ENCODE peak calls at places on chromosomes 7 and 10, in six cellular contexts. One of them, this sample, is unnamed.

GRCh38 chr7:124171068-124171467 is 138.2 kb upstream of the TMEM229A start:
- DNase-seq in lower lobe of right lung: no peak
- DNase-seq in CD4-positive, alpha-beta memory T cell: no peak
- DNase-seq in GM23248: no peak
- DNase-seq in AG04450: peak; percentile 37
- DNase-seq in cardiac muscle cell: peak; percentile 14
- DNase-seq in this sample: no peak

GRCh38 chr10:52314822-52315552 is 906 bp downstream of the DKK1 start:
- DNase-seq in lower lobe of right lung: no peak
- DNase-seq in CD4-positive, alpha-beta memory T cell: no peak
- DNase-seq in GM23248: peak; percentile 81
- DNase-seq in AG04450: no peak
- DNase-seq in cardiac muscle cell: peak; percentile 48
- DNase-seq in this sample: peak; percentile 32

GRCh38 chr10:31888442-31888841 is 40.2 kb downstream of the ARHGAP12 start:
- DNase-seq in lower lobe of right lung: no peak
- DNase-seq in CD4-positive, alpha-beta memory T cell: no peak
- DNase-seq in GM23248: no peak
- DNase-seq in AG04450: no peak
- DNase-seq in cardiac muscle cell: no peak
- DNase-seq in this sample: no peak

GRCh38 chr10:60387531-60387930 is 2.1 kb downstream of the ANK3 start:
- DNase-seq in lower lobe of right lung: no peak
- DNase-seq in CD4-positive, alpha-beta memory T cell: no peak
- DNase-seq in GM23248: no peak
- DNase-seq in AG04450: no peak
- DNase-seq in cardiac muscle cell: no peak
- DNase-seq in this sample: no peak

GRCh38 chr7:41996381-41997035 is 240.5 kb downstream of the GLI3 start:
- DNase-seq in lower lobe of right lung: no peak
- DNase-seq in CD4-positive, alpha-beta memory T cell: no peak
- DNase-seq in GM23248: peak; percentile 60
- DNase-seq in AG04450: peak; percentile 44
- DNase-seq in cardiac muscle cell: peak; percentile 68
- DNase-seq in this sample: no peak

GRCh38 chr7:6652446-6653011 is 15.4 kb downstream of the ZNF316 start:
- DNase-seq in lower lobe of right lung: no peak
- DNase-seq in CD4-positive, alpha-beta memory T cell: no peak
- DNase-seq in GM23248: no peak
- DNase-seq in AG04450: no peak
- DNase-seq in cardiac muscle cell: no peak
- DNase-seq in this sample: peak; percentile 73

GRCh38 chr10:116665541-116666125 is 44.9 kb downstream of the PNLIPRP2 start:
- DNase-seq in lower lobe of right lung: no peak
- DNase-seq in CD4-positive, alpha-beta memory T cell: no peak
- DNase-seq in GM23248: peak; percentile 59
- DNase-seq in AG04450: no peak
- DNase-seq in cardiac muscle cell: peak; percentile 64
- DNase-seq in this sample: no peak

GRCh38 chr10:69804775-69805174 is 3.1 kb downstream of the COL13A1 start:
- DNase-seq in lower lobe of right lung: no peak
- DNase-seq in CD4-positive, alpha-beta memory T cell: no peak
- DNase-seq in GM23248: no peak
- DNase-seq in AG04450: no peak
- DNase-seq in cardiac muscle cell: no peak
- DNase-seq in this sample: no peak

GRCh38 chr10:99777918-99778716 is 4.3 kb upstream of the ABCC2 start:
- DNase-seq in lower lobe of right lung: no peak
- DNase-seq in CD4-positive, alpha-beta memory T cell: no peak
- DNase-seq in GM23248: no peak
- DNase-seq in AG04450: no peak
- DNase-seq in cardiac muscle cell: no peak
- DNase-seq in this sample: no peak

GRCh38 chr7:25882151-25882773 is 269.7 kb upstream of the NFE2L3 start:
- DNase-seq in lower lobe of right lung: no peak
- DNase-seq in CD4-positive, alpha-beta memory T cell: no peak
- DNase-seq in GM23248: no peak
- DNase-seq in AG04450: no peak
- DNase-seq in cardiac muscle cell: no peak
- DNase-seq in this sample: no peak
- H3K27me3 ChIP-seq in lower lobe of right lung: peaks cover 40% of the 10 kb centered on the region
- H3K27me3 ChIP-seq in CD4-positive, alpha-beta memory T cell: no peaks in the 10 kb centered on the region
- H3K27me3 ChIP-seq in GM23248: peaks cover 53% of the 10 kb centered on the region
- H3K27me3 ChIP-seq in AG04450: peaks cover 30% of the 10 kb centered on the region
- H3K27me3 ChIP-seq in cardiac muscle cell: no peaks in the 10 kb centered on the region
- H3K27me3 ChIP-seq in this sample: peaks cover 89% of the 10 kb centered on the region

DNA sequence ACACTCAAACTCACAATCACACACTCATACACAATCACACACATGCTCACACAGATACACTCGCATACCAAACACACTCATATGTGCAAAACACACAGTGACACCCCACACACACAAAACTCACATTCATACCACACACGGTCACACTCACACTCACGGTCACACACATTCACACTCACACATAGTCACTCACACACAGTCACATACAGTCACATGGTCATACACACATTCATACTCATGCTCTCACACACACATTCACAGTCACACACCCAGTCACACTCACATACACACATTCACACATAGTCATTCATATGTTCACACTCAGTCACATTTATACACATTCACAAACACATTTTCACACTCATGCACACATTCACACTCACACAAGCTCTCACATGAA is 296.0 kb upstream of the RNF32 start:
- DNase-seq in lower lobe of right lung: no peak
- DNase-seq in CD4-positive, alpha-beta memory T cell: no peak
- DNase-seq in GM23248: no peak
- DNase-seq in AG04450: no peak
- DNase-seq in cardiac muscle cell: no peak
- DNase-seq in this sample: no peak
- H3K27me3 ChIP-seq in lower lobe of right lung: no peaks in the 10 kb centered on the region
- H3K27me3 ChIP-seq in CD4-positive, alpha-beta memory T cell: no peaks in the 10 kb centered on the region
- H3K27me3 ChIP-seq in GM23248: no peaks in the 10 kb centered on the region
- H3K27me3 ChIP-seq in AG04450: no peaks in the 10 kb centered on the region
- H3K27me3 ChIP-seq in cardiac muscle cell: no peaks in the 10 kb centered on the region
- H3K27me3 ChIP-seq in this sample: no peaks in the 10 kb centered on the region

DNA sequence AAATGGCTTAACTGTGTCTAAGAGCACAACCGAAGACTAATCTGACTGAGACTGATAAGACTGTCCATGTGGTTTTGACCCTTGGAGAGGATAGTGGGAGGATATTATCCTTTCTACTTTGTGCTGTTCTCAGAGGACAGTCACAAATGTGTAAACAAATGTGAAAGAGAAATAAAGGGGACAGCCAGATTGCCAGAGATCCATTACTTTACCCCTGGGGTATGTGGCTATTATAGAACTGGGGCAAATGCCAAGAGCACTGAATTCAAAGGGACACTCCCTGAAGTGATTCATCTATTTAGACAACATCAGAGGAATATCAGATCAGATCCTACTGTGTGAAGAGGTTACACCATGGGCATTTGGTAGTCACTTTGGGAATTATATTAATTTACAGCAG is 154.7 kb downstream of the RNLS start:
- DNase-seq in lower lobe of right lung: no peak
- DNase-seq in CD4-positive, alpha-beta memory T cell: no peak
- DNase-seq in GM23248: peak; percentile 67
- DNase-seq in AG04450: no peak
- DNase-seq in cardiac muscle cell: peak; percentile 22
- DNase-seq in this sample: no peak
- H3K27me3 ChIP-seq in lower lobe of right lung: no peaks in the 10 kb centered on the region
- H3K27me3 ChIP-seq in CD4-positive, alpha-beta memory T cell: no peaks in the 10 kb centered on the region
- H3K27me3 ChIP-seq in GM23248: no peaks in the 10 kb centered on the region
- H3K27me3 ChIP-seq in AG04450: no peaks in the 10 kb centered on the region
- H3K27me3 ChIP-seq in cardiac muscle cell: peaks cover 5% of the 10 kb centered on the region
- H3K27me3 ChIP-seq in this sample: no peaks in the 10 kb centered on the region

DNA sequence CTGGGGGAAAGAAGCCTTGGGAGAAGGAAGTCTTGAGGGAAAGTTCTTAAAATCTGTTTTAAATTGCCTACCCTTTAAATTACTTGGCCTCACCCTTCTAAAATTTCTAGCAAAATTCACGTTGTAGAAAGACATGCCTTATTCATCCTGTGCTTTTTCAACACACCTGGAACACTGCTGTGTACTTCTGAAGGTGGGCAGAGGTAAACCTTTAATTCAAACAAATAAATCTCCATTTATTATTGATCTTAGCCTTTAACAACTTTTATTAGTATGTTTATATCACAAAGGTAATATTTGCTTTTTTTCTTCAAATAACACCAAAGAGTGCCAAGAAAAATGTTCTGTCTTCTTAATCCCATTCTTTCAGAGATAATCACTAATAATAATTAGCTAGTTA is 30.7 kb downstream of the DNAJB9 start:
- DNase-seq in lower lobe of right lung: no peak
- DNase-seq in CD4-positive, alpha-beta memory T cell: no peak
- DNase-seq in GM23248: no peak
- DNase-seq in AG04450: no peak
- DNase-seq in cardiac muscle cell: no peak
- DNase-seq in this sample: no peak
- H3K27me3 ChIP-seq in lower lobe of right lung: no peaks in the 10 kb centered on the region
- H3K27me3 ChIP-seq in CD4-positive, alpha-beta memory T cell: no peaks in the 10 kb centered on the region
- H3K27me3 ChIP-seq in GM23248: peaks cover 16% of the 10 kb centered on the region
- H3K27me3 ChIP-seq in AG04450: peaks cover 7% of the 10 kb centered on the region
- H3K27me3 ChIP-seq in cardiac muscle cell: no peaks in the 10 kb centered on the region
- H3K27me3 ChIP-seq in this sample: no peaks in the 10 kb centered on the region

GRCh38 chr7:27170936-27171635 is 3.0 kb downstream of the HOXA10 start:
- DNase-seq in lower lobe of right lung: no peak
- DNase-seq in CD4-positive, alpha-beta memory T cell: no peak
- DNase-seq in GM23248: peak; percentile 71
- DNase-seq in AG04450: no peak
- DNase-seq in cardiac muscle cell: no peak
- DNase-seq in this sample: peak; percentile 15

GRCh38 chr7:27170494-27170811 is 3.7 kb downstream of the HOXA10 start:
- DNase-seq in lower lobe of right lung: no peak
- DNase-seq in CD4-positive, alpha-beta memory T cell: no peak
- DNase-seq in GM23248: no peak
- DNase-seq in AG04450: no peak
- DNase-seq in cardiac muscle cell: no peak
- DNase-seq in this sample: no peak

GRCh38 chr7:27168265-27168947 is 3.1 kb upstream of the HOXA9 start:
- DNase-seq in lower lobe of right lung: peak; percentile 42
- DNase-seq in CD4-positive, alpha-beta memory T cell: no peak
- DNase-seq in GM23248: peak; percentile 79
- DNase-seq in AG04450: no peak
- DNase-seq in cardiac muscle cell: no peak
- DNase-seq in this sample: peak; percentile 76

GRCh38 chr7:27171636-27172387 is 2.3 kb downstream of the HOXA10 start:
- DNase-seq in lower lobe of right lung: no peak
- DNase-seq in CD4-positive, alpha-beta memory T cell: no peak
- DNase-seq in GM23248: peak; percentile 71
- DNase-seq in AG04450: no peak
- DNase-seq in cardiac muscle cell: no peak
- DNase-seq in this sample: no peak

GRCh38 chr7:27169658-27170493 is 4.2 kb downstream of the HOXA10 start:
- DNase-seq in lower lobe of right lung: peak; percentile 39
- DNase-seq in CD4-positive, alpha-beta memory T cell: no peak
- DNase-seq in GM23248: peak; percentile 79
- DNase-seq in AG04450: no peak
- DNase-seq in cardiac muscle cell: no peak
- DNase-seq in this sample: peak; percentile 28
- H3K27me3 ChIP-seq in lower lobe of right lung: peaks cover 100% of the 10 kb centered on the region
- H3K27me3 ChIP-seq in CD4-positive, alpha-beta memory T cell: peaks cover 92% of the 10 kb centered on the region
- H3K27me3 ChIP-seq in GM23248: no peaks in the 10 kb centered on the region
- H3K27me3 ChIP-seq in AG04450: peaks cover 91% of the 10 kb centered on the region
- H3K27me3 ChIP-seq in cardiac muscle cell: peaks cover 100% of the 10 kb centered on the region
- H3K27me3 ChIP-seq in this sample: peaks cover 100% of the 10 kb centered on the region

DNA sequence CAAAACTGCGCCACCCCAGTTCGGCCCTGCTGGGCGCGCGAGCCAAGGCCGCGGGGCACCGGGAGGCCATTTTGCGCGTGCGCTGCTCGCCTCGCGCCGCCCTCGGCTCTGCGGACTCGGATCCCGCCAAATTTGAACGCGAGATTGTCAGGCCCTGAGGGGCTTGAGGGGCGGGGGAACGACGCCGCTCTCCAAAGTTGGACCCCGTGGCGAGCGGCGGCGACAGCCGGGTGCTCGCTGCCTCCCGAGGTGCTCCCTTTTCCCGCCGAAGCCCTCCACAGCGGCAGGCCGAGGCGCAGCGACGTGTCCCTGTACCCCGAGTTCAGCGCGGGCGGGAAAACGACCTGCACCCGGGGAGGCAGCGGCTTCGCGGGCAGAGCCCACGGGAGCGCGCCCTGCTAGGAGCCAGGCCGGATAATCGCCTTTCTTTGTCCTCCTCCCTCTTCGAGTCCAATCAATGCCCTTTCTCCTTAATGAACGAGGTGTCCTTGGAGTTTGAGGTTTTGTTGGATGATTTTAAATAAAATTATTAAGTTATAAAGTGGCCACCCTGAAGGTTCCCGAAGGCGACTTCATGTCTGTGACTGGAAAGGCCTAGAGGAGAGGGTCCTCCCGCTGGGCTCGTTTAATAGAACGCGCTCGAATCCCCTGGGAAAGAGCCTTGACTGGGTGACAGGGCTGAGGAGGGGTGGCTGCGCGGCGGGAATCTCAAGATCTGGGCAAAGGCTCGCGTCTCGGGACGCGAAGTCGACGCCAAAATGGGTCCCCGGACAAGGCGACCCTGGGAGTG is 10.7 kb upstream of the SPAG6 start:
- DNase-seq in lower lobe of right lung: no peak
- DNase-seq in CD4-positive, alpha-beta memory T cell: no peak
- DNase-seq in GM23248: no peak
- DNase-seq in AG04450: no peak
- DNase-seq in cardiac muscle cell: peak; percentile 43
- DNase-seq in this sample: peak; percentile 73
- H3K27me3 ChIP-seq in lower lobe of right lung: peaks cover 64% of the 10 kb centered on the region
- H3K27me3 ChIP-seq in CD4-positive, alpha-beta memory T cell: peaks cover 39% of the 10 kb centered on the region
- H3K27me3 ChIP-seq in GM23248: peaks cover 48% of the 10 kb centered on the region
- H3K27me3 ChIP-seq in AG04450: peaks cover 57% of the 10 kb centered on the region
- H3K27me3 ChIP-seq in cardiac muscle cell: peaks cover 99% of the 10 kb centered on the region
- H3K27me3 ChIP-seq in this sample: peaks cover 71% of the 10 kb centered on the region

GRCh38 chr7:101164071-101164840 is 1.1 kb downstream of the VGF start:
- DNase-seq in lower lobe of right lung: no peak
- DNase-seq in CD4-positive, alpha-beta memory T cell: no peak
- DNase-seq in GM23248: peak; percentile 86
- DNase-seq in AG04450: no peak
- DNase-seq in cardiac muscle cell: peak; percentile 72
- DNase-seq in this sample: no peak
- H3K27me3 ChIP-seq in lower lobe of right lung: peaks cover 72% of the 10 kb centered on the region
- H3K27me3 ChIP-seq in CD4-positive, alpha-beta memory T cell: peaks cover 51% of the 10 kb centered on the region
- H3K27me3 ChIP-seq in GM23248: peaks cover 11% of the 10 kb centered on the region
- H3K27me3 ChIP-seq in AG04450: peaks cover 3% of the 10 kb centered on the region
- H3K27me3 ChIP-seq in cardiac muscle cell: peaks cover 93% of the 10 kb centered on the region
- H3K27me3 ChIP-seq in this sample: peaks cover 86% of the 10 kb centered on the region

This sample was measured in left lung.